ENCODE peak calls at places on chromosomes 6 and 20, in six cellular contexts. X is esophagus muscularis mucosa, J is OCI-LY7, W is colonic mucosa, L is cardiac fibroblast, B is brain microvascular endothelial cell. E is an unnamed sample.

GRCh38 chr6:27650620-27651370 is 177.9 kb upstream of the ZNF184 start:
- DNase-seq in X (no peak), B (peak), W (no peak), L (peak), J (no peak), E (no peak)

GRCh38 chr20:41476446-41476845 is 109.8 kb upstream of the EMILIN3 start:
- DNase-seq in W (no peak), L (no peak), X (no peak), J (no peak), B (no peak), E (no peak)

GRCh38 chr6:37860226-37860839 is 40.8 kb downstream of the ZFAND3 start:
- DNase-seq in J (peak), L (peak), W (peak), X (no peak), B (peak), E (no peak)

GRCh38 chr20:11375368-11375767 is 542.3 kb upstream of the BTBD3 start:
- DNase-seq in X (no peak), B (no peak), W (no peak), L (peak), J (no peak), E (no peak)

GRCh38 chr20:3563113-3563512 is 92.3 kb downstream of the ATRN start:
- DNase-seq in W (no peak), J (no peak), L (no peak), X (no peak), B (peak), E (no peak)

GRCh38 chr20:2108987-2109386 is 7.4 kb downstream of the STK35 start:
- DNase-seq in L (peak), W (no peak), J (no peak), B (peak), X (no peak), E (no peak)

GRCh38 chr6:150514806-150515362 is 84.8 kb upstream of the PLEKHG1 start:
- DNase-seq in W (no peak), X (peak), J (no peak), B (no peak), L (no peak), E (no peak)

GRCh38 chr6:63549076-63549475 is 23.2 kb upstream of the LOC128125822 start:
- DNase-seq in W (no peak), J (no peak), B (no peak), X (no peak), L (no peak), E (no peak)

GRCh38 chr6:153162172-153162571 is 31.1 kb upstream of the RGS17 start:
- DNase-seq in X (no peak), B (no peak), J (no peak), W (no peak), L (peak), E (no peak)

GRCh38 chr6:108774555-108774954 is 73.7 kb upstream of the ARMC2 start:
- DNase-seq in L (no peak), X (peak), J (no peak), W (no peak), B (no peak), E (no peak)

GRCh38 chr6:80974579-80974978 is 777.9 kb downstream of the TENT5A start:
- DNase-seq in X (no peak), W (no peak), J (no peak), B (no peak), L (no peak), E (no peak)

GRCh38 chr20:11144114-11144513 is 470.3 kb upstream of the JAG1 start:
- DNase-seq in W (no peak), X (no peak), B (peak), L (peak), J (no peak), E (no peak)

GRCh38 chr6:152195896-152196295 is 388.4 kb downstream of the ESR1 start:
- DNase-seq in L (no peak), X (no peak), J (no peak), B (no peak), W (no peak), E (no peak)

GRCh38 chr6:36788768-36789167 is 50.5 kb downstream of the CPNE5 start:
- DNase-seq in W (no peak), L (peak), B (no peak), J (no peak), X (no peak), E (no peak)

GRCh38 chr6:17866876-17867444 is 120.5 kb downstream of the KIF13A start:
- DNase-seq in W (no peak), L (peak), X (no peak), B (no peak), J (no peak), E (no peak)

GRCh38 chr6:139539852-139540251 is 165.4 kb upstream of the CITED2 start:
- DNase-seq in L (peak), X (no peak), W (no peak), B (peak), J (no peak), E (no peak)

GRCh38 chr6:7640607-7641577 is 50.9 kb downstream of the SNRNP48 start:
- DNase-seq in J (no peak), X (no peak), W (no peak), L (peak), B (peak), E (no peak)

GRCh38 chr20:25278636-25279361 is 30.9 kb downstream of the PYGB start:
- DNase-seq in L (no peak), J (no peak), W (no peak), B (no peak), X (no peak), E (no peak)

GRCh38 chr6:46808806-46809205 is 15.6 kb downstream of the MEP1A start:
- DNase-seq in X (no peak), J (no peak), L (no peak), B (no peak), W (no peak), E (no peak)

GRCh38 chr20:47681977-47682812 is 103.1 kb downstream of the SULF2 start:
- DNase-seq in J (no peak), X (no peak), B (no peak), W (no peak), L (peak), E (no peak)

GRCh38 chr20:50610212-50610718 is 81.1 kb downstream of the RIPOR3 start:
- DNase-seq in J (peak), X (no peak), W (no peak), B (no peak), L (no peak), E (no peak)

GRCh38 chr6:163420315-163420667 is 5.8 kb downstream of the QKI start:
- DNase-seq in W (no peak), B (no peak), J (no peak), X (no peak), L (no peak), E (no peak)

GRCh38 chr6:132082421-132082820 is 131.2 kb upstream of the CCN2 start:
- DNase-seq in L (no peak), X (no peak), W (no peak), J (no peak), B (no peak), E (no peak)

GRCh38 chr6:17984822-17985660 is 2.4 kb downstream of the KIF13A start:
- DNase-seq in X (no peak), B (no peak), W (no peak), L (peak), J (no peak), E (no peak)

GRCh38 chr6:161117329-161117707 is 125.7 kb downstream of the MAP3K4 start:
- DNase-seq in L (no peak), X (no peak), W (no peak), B (no peak), J (no peak), E (no peak)

GRCh38 chr20:53013183-53013582 is 41.0 kb downstream of the TSHZ2 start:
- DNase-seq in L (no peak), X (no peak), B (no peak), W (no peak), J (peak), E (no peak)

GRCh38 chr6:19712998-19713397 is 124.2 kb upstream of the ID4 start:
- DNase-seq in J (no peak), L (no peak), B (no peak), W (no peak), X (no peak), E (no peak)

GRCh38 chr6:132401120-132401940 is at the start of gene MOXD1:
- DNase-seq in B (no peak), J (no peak), L (peak), X (no peak), W (peak), E (peak)

GRCh38 chr6:137342607-137343186 is 123.5 kb upstream of the IFNGR1 start:
- DNase-seq in W (no peak), X (no peak), B (no peak), L (peak), J (no peak), E (no peak)

GRCh38 chr20:47036091-47036880 is 141.6 kb downstream of the EYA2 start:
- DNase-seq in J (no peak), B (no peak), X (no peak), W (no peak), L (no peak), E (no peak)

GRCh38 chr6:109783245-109783990 is 92.3 kb downstream of the FIG4 start:
- DNase-seq in L (no peak), B (no peak), J (no peak), W (no peak), X (no peak), E (no peak)
- TF ChIP-seq CTCF in L (peak), B (peak), J (peak), W (no peak), X (peak), E (peak)

DNA sequence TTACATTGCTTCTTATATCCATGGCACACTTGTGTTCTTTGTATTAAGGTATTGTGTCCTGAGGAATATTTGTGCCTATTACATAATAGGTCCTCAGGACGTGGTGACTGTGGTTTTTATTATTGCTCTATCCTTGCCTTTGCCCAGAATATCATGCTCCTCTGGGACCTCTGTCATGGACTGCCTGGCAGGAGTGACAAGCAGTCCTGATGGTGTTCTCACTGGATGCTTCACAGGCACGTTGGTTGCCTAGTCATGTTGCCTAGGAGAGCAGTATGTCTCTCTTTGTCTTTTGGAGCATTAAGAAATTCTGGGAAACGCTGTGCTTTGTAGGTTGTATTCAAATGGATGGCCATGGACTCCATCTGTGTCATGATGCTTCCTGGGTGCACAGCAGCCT is 24.7 kb upstream of the MROH8 start:
- DNase-seq in L (no peak), X (no peak), J (no peak), B (no peak), W (no peak), E (no peak)
- TF ChIP-seq CTCF in L (no peak), X (no peak), J (no peak), B (no peak), W (no peak), E (no peak)

GRCh38 chr6:124567401-124567800 is 394.8 kb upstream of the RNF217 start:
- DNase-seq in L (no peak), B (no peak), X (no peak), J (no peak), W (no peak), E (no peak)
- TF ChIP-seq CTCF in L (no peak), B (no peak), X (no peak), J (no peak), W (no peak), E (no peak)

GRCh38 chr6:6497541-6497940 is 91.0 kb upstream of the LY86 start:
- DNase-seq in X (peak), J (no peak), L (no peak), W (no peak), B (no peak), E (no peak)

GRCh38 chr6:6491761-6492160 is 96.8 kb upstream of the LY86 start:
- DNase-seq in L (no peak), J (no peak), X (peak), W (no peak), B (no peak), E (no peak)

GRCh38 chr6:6495851-6496250 is 92.7 kb upstream of the LY86 start:
- DNase-seq in W (no peak), L (no peak), X (peak), J (no peak), B (no peak), E (no peak)

GRCh38 chr6:6492675-6493074 is 95.8 kb upstream of the LY86 start:
- DNase-seq in J (no peak), X (peak), B (no peak), W (no peak), L (no peak), E (no peak)

DNA sequence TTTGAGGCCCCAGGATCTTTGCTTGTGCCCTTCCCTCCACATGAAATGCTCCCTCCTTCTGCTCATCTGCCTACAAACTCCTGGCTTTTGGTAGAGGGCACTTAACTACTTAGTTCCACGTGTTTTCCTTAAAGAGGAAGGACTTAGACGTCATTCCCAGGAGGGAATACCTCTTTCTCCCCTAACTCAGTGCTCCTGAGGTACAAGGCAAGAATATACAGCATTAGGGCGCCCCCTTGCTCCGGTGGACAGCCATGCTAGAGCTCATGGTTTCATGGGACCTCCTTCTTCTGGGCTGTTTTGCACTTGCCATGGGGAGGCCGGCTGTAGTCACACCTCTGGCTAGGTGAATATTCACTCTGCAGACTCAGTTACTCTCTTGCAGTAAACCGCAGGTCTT is 93.8 kb upstream of the LY86 start:
- DNase-seq in B (no peak), L (no peak), W (peak), X (peak), J (peak), E (no peak)
- TF ChIP-seq CTCF in B (no peak), L (no peak), W (peak), X (peak), J (peak), E (peak)

GRCh38 chr6:66556936-66557335 is 849.9 kb upstream of the EYS start:
- DNase-seq in B (no peak), W (no peak), X (no peak), J (no peak), L (no peak), E (no peak)
- TF ChIP-seq CTCF in B (no peak), W (no peak), X (no peak), J (no peak), L (no peak), E (no peak)

E was measured in natural killer cell.